ENCODE peak calls at places on chromosome 16, in nine cellular contexts. M, E, Q, A, L, K, C, I and H are unnamed samples.

GRCh38 chr16:75758215-75758614 is 31.9 kb upstream of the CPHXL start:
- DNase-seq in M (no peak), E (no peak), Q (no peak), A (no peak), L (peak), K (no peak), C (no peak), I (no peak), H (peak)

GRCh38 chr16:10242076-10242475 is 59.8 kb upstream of the GRIN2A start:
- DNase-seq in M (no peak), E (no peak), Q (no peak), A (no peak), L (no peak), K (no peak), C (no peak), I (no peak), H (no peak)

GRCh38 chr16:53091508-53092211 is 36.9 kb downstream of the CHD9 start:
- DNase-seq in M (no peak), E (no peak), Q (no peak), A (peak), L (peak), K (peak), C (peak), I (peak), H (peak)

GRCh38 chr16:49158029-49158642 is 123.5 kb downstream of the CBLN1 start:
- DNase-seq in M (no peak), E (no peak), Q (no peak), A (no peak), L (no peak), K (no peak), C (no peak), I (no peak), H (peak)

GRCh38 chr16:67538666-67539101 is 10.1 kb downstream of the RIPOR1 start:
- DNase-seq in M (no peak), E (no peak), Q (peak), A (no peak), L (peak), K (no peak), C (no peak), I (no peak), H (peak)

GRCh38 chr16:79390481-79391051 is 210.0 kb downstream of the MAF start:
- DNase-seq in M (no peak), E (no peak), Q (no peak), A (no peak), L (no peak), K (no peak), C (no peak), I (no peak), H (no peak)

GRCh38 chr16:24036614-24037013 is 200.8 kb downstream of the PRKCB start:
- DNase-seq in M (peak), E (no peak), Q (peak), A (no peak), L (peak), K (no peak), C (peak), I (no peak), H (peak)

GRCh38 chr16:14497245-14498082 is 132.6 kb downstream of the PARN start:
- DNase-seq in M (no peak), E (no peak), Q (no peak), A (no peak), L (no peak), K (no peak), C (no peak), I (no peak), H (no peak)

GRCh38 chr16:88306411-88306810 is 76.3 kb upstream of the ZNF469 start:
- DNase-seq in M (no peak), E (no peak), Q (no peak), A (no peak), L (no peak), K (no peak), C (no peak), I (no peak), H (no peak)

GRCh38 chr16:70520612-70521297 is 2.6 kb downstream of the COG4 start:
- DNase-seq in M (no peak), E (no peak), Q (no peak), A (no peak), L (peak), K (no peak), C (no peak), I (no peak), H (peak)

GRCh38 chr16:2787406-2787805 is at the start of gene PRSS33:
- DNase-seq in M (no peak), E (no peak), Q (no peak), A (peak), L (no peak), K (no peak), C (no peak), I (no peak), H (no peak)

GRCh38 chr16:48608452-48608851 is 1.5 kb downstream of the N4BP1 start:
- DNase-seq in M (no peak), E (no peak), Q (peak), A (no peak), L (peak), K (peak), C (no peak), I (no peak), H (no peak)

GRCh38 chr16:4634768-4635167 is 10.1 kb downstream of the MGRN1 start:
- DNase-seq in M (no peak), E (no peak), Q (no peak), A (no peak), L (no peak), K (no peak), C (no peak), I (no peak), H (no peak)

GRCh38 chr16:2205967-2206313 is 686 bp downstream of the MLST8 start:
- DNase-seq in M (no peak), E (no peak), Q (peak), A (peak), L (no peak), K (no peak), C (no peak), I (no peak), H (no peak)

GRCh38 chr16:3112058-3112880 is at the start of gene ZNF205:
- DNase-seq in M (peak), E (no peak), Q (peak), A (peak), L (peak), K (no peak), C (peak), I (no peak), H (peak)

GRCh38 chr16:20971420-20971819 is 70.8 kb downstream of the LYRM1 start:
- DNase-seq in M (no peak), E (no peak), Q (no peak), A (no peak), L (no peak), K (no peak), C (no peak), I (no peak), H (peak)

GRCh38 chr16:12207939-12208338 is 231.4 kb downstream of the SNX29 start:
- DNase-seq in M (no peak), E (no peak), Q (no peak), A (no peak), L (no peak), K (no peak), C (no peak), I (no peak), H (no peak)

GRCh38 chr16:53876811-53877210 is 172.9 kb downstream of the FTO start:
- DNase-seq in M (no peak), E (no peak), Q (no peak), A (no peak), L (no peak), K (no peak), C (no peak), I (no peak), H (no peak)

GRCh38 chr16:27330542-27330941 is 16.8 kb downstream of the IL4R start:
- DNase-seq in M (no peak), E (no peak), Q (no peak), A (peak), L (peak), K (no peak), C (no peak), I (peak), H (peak)

GRCh38 chr16:74556375-74556922 is 50.5 kb downstream of the GLG1 start:
- DNase-seq in M (no peak), E (no peak), Q (no peak), A (no peak), L (peak), K (no peak), C (no peak), I (no peak), H (peak)

GRCh38 chr16:87830673-87831420 is 38.5 kb downstream of the SLC7A5 start:
- DNase-seq in M (no peak), E (no peak), Q (no peak), A (no peak), L (no peak), K (no peak), C (no peak), I (no peak), H (no peak)

GRCh38 chr16:48576927-48577326 is 33.1 kb downstream of the N4BP1 start:
- DNase-seq in M (no peak), E (no peak), Q (no peak), A (no peak), L (no peak), K (peak), C (no peak), I (no peak), H (peak)

GRCh38 chr16:10297341-10298006 is 88.4 kb upstream of the ATF7IP2 start:
- DNase-seq in M (no peak), E (no peak), Q (peak), A (no peak), L (no peak), K (no peak), C (no peak), I (no peak), H (no peak)

GRCh38 chr16:57092786-57093301 is 461 bp downstream of the CPNE2 start:
- DNase-seq in M (no peak), E (peak), Q (peak), A (peak), L (no peak), K (peak), C (no peak), I (no peak), H (peak)

GRCh38 chr16:2056681-2057407 is 9.1 kb downstream of the TSC2 start:
- DNase-seq in M (no peak), E (no peak), Q (no peak), A (no peak), L (peak), K (no peak), C (no peak), I (no peak), H (no peak)

GRCh38 chr16:72903176-72903575 is 144.8 kb downstream of the ZFHX3 start:
- DNase-seq in M (no peak), E (no peak), Q (no peak), A (no peak), L (no peak), K (no peak), C (no peak), I (no peak), H (no peak)

GRCh38 chr16:57493767-57494166 is 7.5 kb upstream of the DOK4 start:
- DNase-seq in M (no peak), E (no peak), Q (no peak), A (no peak), L (no peak), K (no peak), C (no peak), I (no peak), H (no peak)

GRCh38 chr16:12113581-12114375 is 137.2 kb downstream of the SNX29 start:
- DNase-seq in M (no peak), E (no peak), Q (no peak), A (no peak), L (peak), K (no peak), C (no peak), I (no peak), H (no peak)

GRCh38 chr16:84689126-84689525 is 10.7 kb upstream of the USP10 start:
- DNase-seq in M (no peak), E (no peak), Q (no peak), A (no peak), L (peak), K (no peak), C (no peak), I (peak), H (peak)

GRCh38 chr16:11403534-11403795 is 58.2 kb downstream of the RMI2 start:
- DNase-seq in M (no peak), E (no peak), Q (no peak), A (no peak), L (no peak), K (no peak), C (no peak), I (no peak), H (no peak)